ENCODE peak calls at places on chromosomes 11 and 22, in four cellular contexts. V is RWPE1, N is foreskin melanocyte, U is T-cell. A is an unnamed sample.

GRCh38 chr11:91859666-91860065 is 365.0 kb upstream of the FAT3 start:
- DNase-seq in V (peak; percentile 25), N (no peak), U (no peak), A (no peak)

GRCh38 chr11:74004694-74005615 is 3.9 kb downstream of the UCP3 start:
- DNase-seq in V (no peak), N (no peak), U (peak; percentile 86), A (no peak)

GRCh38 chr11:125886997-125887372 is 483 bp upstream of the HYLS1 start:
- DNase-seq in V (no peak), N (peak; percentile 54), U (peak; percentile 20), A (peak; percentile 11)

GRCh38 chr11:121163658-121164308 is 62.7 kb downstream of the TECTA start:
- DNase-seq in V (peak; percentile 57), N (no peak), U (no peak), A (no peak)

GRCh38 chr22:44438481-44439131 is 59.4 kb downstream of the RTL6 start:
- DNase-seq in V (no peak), N (no peak), U (no peak), A (no peak)

GRCh38 chr11:46345131-46345597 is 2.1 kb upstream of the DGKZ start:
- DNase-seq in V (peak; percentile 62), N (no peak), U (no peak), A (no peak)

GRCh38 chr11:67468056-67468455 is 995 bp downstream of the TMEM134 start:
- DNase-seq in V (peak; percentile 89), N (no peak), U (no peak), A (no peak)

GRCh38 chr22:50059185-50059880 is 1.2 kb upstream of the TTLL8 start:
- DNase-seq in V (peak; percentile 15), N (no peak), U (no peak), A (peak; percentile 34)

GRCh38 chr22:49736538-49736937 is 91.1 kb downstream of the BRD1 start:
- DNase-seq in V (no peak), N (no peak), U (no peak), A (no peak)

GRCh38 chr22:17633217-17633997 is 4.9 kb upstream of the ATP6V1E1 start:
- DNase-seq in V (peak; percentile 75), N (no peak), U (no peak), A (peak; percentile 34)

GRCh38 chr22:39917091-39917703 is 16.3 kb downstream of the GRAP2 start:
- DNase-seq in V (no peak), N (no peak), U (no peak), A (no peak)

GRCh38 chr11:103051158-103051801 is 40.7 kb downstream of the DCUN1D5 start:
- DNase-seq in V (no peak), N (no peak), U (no peak), A (no peak)

GRCh38 chr11:120578591-120579154 is 67.1 kb downstream of the GRIK4 start:
- DNase-seq in V (no peak), N (no peak), U (no peak), A (no peak)